ENCODE peak calls at places on chromosomes 3 and 15, in six cellular contexts. One of them, this sample, is unnamed. For H3K36me3, the result is how much of the 10 kb centered on the place peaks cover.

GRCh38 chr3:128113817-128114794 is 9.5 kb downstream of the RUVBL1 start:
- DNase-seq in fibroblast of lung: no peak
- DNase-seq in ascending aorta: no peak
- DNase-seq in breast epithelium: no peak
- DNase-seq in Panc1: no peak
- DNase-seq in SJSA1: no peak
- DNase-seq in this sample: no peak

GRCh38 chr3:182668974-182669373 is 124.3 kb upstream of the ATP11B start:
- DNase-seq in Panc1: no peak
- DNase-seq in fibroblast of lung: no peak
- DNase-seq in breast epithelium: no peak
- DNase-seq in SJSA1: no peak
- DNase-seq in ascending aorta: no peak
- DNase-seq in this sample: no peak

GRCh38 chr3:66442254-66443249 is 58.3 kb downstream of the LRIG1 start:
- DNase-seq in breast epithelium: peak
- DNase-seq in ascending aorta: peak
- DNase-seq in SJSA1: no peak
- DNase-seq in fibroblast of lung: peak
- DNase-seq in Panc1: no peak
- DNase-seq in this sample: peak

GRCh38 chr3:124562769-124563168 is 167.5 kb upstream of the UMPS start:
- DNase-seq in breast epithelium: no peak
- DNase-seq in ascending aorta: no peak
- DNase-seq in fibroblast of lung: no peak
- DNase-seq in Panc1: no peak
- DNase-seq in SJSA1: no peak
- DNase-seq in this sample: no peak

GRCh38 chr3:71786551-71786950 is 1.6 kb upstream of the PROK2 start:
- DNase-seq in fibroblast of lung: no peak
- DNase-seq in Panc1: no peak
- DNase-seq in breast epithelium: no peak
- DNase-seq in ascending aorta: no peak
- DNase-seq in SJSA1: no peak
- DNase-seq in this sample: no peak

GRCh38 chr3:177337548-177338331 is 140.5 kb upstream of the TBL1XR1 start:
- DNase-seq in ascending aorta: no peak
- DNase-seq in SJSA1: no peak
- DNase-seq in breast epithelium: no peak
- DNase-seq in fibroblast of lung: peak
- DNase-seq in Panc1: no peak
- DNase-seq in this sample: no peak

GRCh38 chr15:82951472-82952155 is 906 bp downstream of the HOMER2 start:
- DNase-seq in SJSA1: no peak
- DNase-seq in Panc1: no peak
- DNase-seq in ascending aorta: no peak
- DNase-seq in fibroblast of lung: no peak
- DNase-seq in breast epithelium: no peak
- DNase-seq in this sample: no peak

GRCh38 chr3:53255360-53255774 is 455 bp downstream of the TKT start:
- DNase-seq in fibroblast of lung: peak
- DNase-seq in SJSA1: no peak
- DNase-seq in Panc1: no peak
- DNase-seq in breast epithelium: no peak
- DNase-seq in ascending aorta: no peak
- DNase-seq in this sample: no peak

GRCh38 chr3:14810070-14810732 is 8.6 kb upstream of the FGD5 start:
- DNase-seq in Panc1: no peak
- DNase-seq in breast epithelium: no peak
- DNase-seq in ascending aorta: no peak
- DNase-seq in SJSA1: no peak
- DNase-seq in fibroblast of lung: peak
- DNase-seq in this sample: no peak

GRCh38 chr15:63191895-63192603 is 2.6 kb downstream of the RAB8B start:
- DNase-seq in breast epithelium: no peak
- DNase-seq in Panc1: no peak
- DNase-seq in SJSA1: no peak
- DNase-seq in ascending aorta: no peak
- DNase-seq in fibroblast of lung: no peak
- DNase-seq in this sample: no peak

GRCh38 chr15:100114100-100114499 is 227.7 kb downstream of the ADAMTS17 start:
- DNase-seq in Panc1: no peak
- DNase-seq in SJSA1: peak
- DNase-seq in fibroblast of lung: peak
- DNase-seq in breast epithelium: peak
- DNase-seq in ascending aorta: peak
- DNase-seq in this sample: no peak

GRCh38 chr3:182233957-182234356 is 522.2 kb downstream of the SOX2 start:
- DNase-seq in fibroblast of lung: no peak
- DNase-seq in breast epithelium: no peak
- DNase-seq in SJSA1: no peak
- DNase-seq in ascending aorta: no peak
- DNase-seq in Panc1: no peak
- DNase-seq in this sample: no peak

GRCh38 chr3:190718691-190719090 is 143.8 kb downstream of the GMNC start:
- DNase-seq in SJSA1: no peak
- DNase-seq in ascending aorta: no peak
- DNase-seq in fibroblast of lung: peak
- DNase-seq in Panc1: no peak
- DNase-seq in breast epithelium: no peak
- DNase-seq in this sample: peak

GRCh38 chr15:31171731-31172130 is 70.2 kb upstream of the TRPM1 start:
- DNase-seq in fibroblast of lung: no peak
- DNase-seq in Panc1: no peak
- DNase-seq in ascending aorta: no peak
- DNase-seq in breast epithelium: no peak
- DNase-seq in SJSA1: no peak
- DNase-seq in this sample: no peak

GRCh38 chr15:91572110-91572509 is 281.4 kb upstream of the SLCO3A1 start:
- DNase-seq in Panc1: no peak
- DNase-seq in fibroblast of lung: peak
- DNase-seq in ascending aorta: no peak
- DNase-seq in breast epithelium: peak
- DNase-seq in SJSA1: peak
- DNase-seq in this sample: no peak

GRCh38 chr3:197518794-197519451 is 36.8 kb downstream of the BDH1 start:
- DNase-seq in breast epithelium: no peak
- DNase-seq in SJSA1: no peak
- DNase-seq in ascending aorta: no peak
- DNase-seq in fibroblast of lung: no peak
- DNase-seq in Panc1: no peak
- DNase-seq in this sample: no peak

GRCh38 chr3:136728918-136729317 is 23.3 kb downstream of the STAG1 start:
- DNase-seq in SJSA1: peak
- DNase-seq in breast epithelium: no peak
- DNase-seq in Panc1: no peak
- DNase-seq in fibroblast of lung: peak
- DNase-seq in ascending aorta: no peak
- DNase-seq in this sample: peak

GRCh38 chr3:128753715-128754114 is 27.7 kb downstream of the RAB7A start:
- DNase-seq in breast epithelium: no peak
- DNase-seq in fibroblast of lung: no peak
- DNase-seq in Panc1: no peak
- DNase-seq in ascending aorta: no peak
- DNase-seq in SJSA1: no peak
- DNase-seq in this sample: no peak

GRCh38 chr3:32937331-32937730 is 14.1 kb upstream of the CCR4 start:
- DNase-seq in breast epithelium: no peak
- DNase-seq in SJSA1: no peak
- DNase-seq in ascending aorta: no peak
- DNase-seq in fibroblast of lung: no peak
- DNase-seq in Panc1: no peak
- DNase-seq in this sample: no peak

GRCh38 chr3:124993462-124993861 is 58.9 kb upstream of the MUC13 start:
- DNase-seq in Panc1: no peak
- DNase-seq in breast epithelium: no peak
- DNase-seq in fibroblast of lung: no peak
- DNase-seq in SJSA1: no peak
- DNase-seq in ascending aorta: no peak
- DNase-seq in this sample: peak

GRCh38 chr15:78878356-78878755 is 5.7 kb downstream of the MORF4L1 start:
- DNase-seq in breast epithelium: no peak
- DNase-seq in Panc1: no peak
- DNase-seq in fibroblast of lung: peak
- DNase-seq in SJSA1: no peak
- DNase-seq in ascending aorta: no peak
- DNase-seq in this sample: no peak

GRCh38 chr15:79068790-79069189 is 21.8 kb downstream of the RASGRF1 start:
- DNase-seq in fibroblast of lung: no peak
- DNase-seq in ascending aorta: no peak
- DNase-seq in Panc1: no peak
- DNase-seq in breast epithelium: no peak
- DNase-seq in SJSA1: no peak
- DNase-seq in this sample: no peak

GRCh38 chr3:42519568-42519962 is 17.1 kb downstream of the VIPR1 start:
- DNase-seq in ascending aorta: no peak
- DNase-seq in fibroblast of lung: no peak
- DNase-seq in breast epithelium: no peak
- DNase-seq in SJSA1: no peak
- DNase-seq in Panc1: no peak
- DNase-seq in this sample: no peak

GRCh38 chr3:9914559-9915251 is 2.2 kb upstream of the IL17RC start:
- DNase-seq in fibroblast of lung: no peak
- DNase-seq in SJSA1: no peak
- DNase-seq in breast epithelium: no peak
- DNase-seq in ascending aorta: no peak
- DNase-seq in Panc1: no peak
- DNase-seq in this sample: no peak

GRCh38 chr15:44144992-44145391 is 50.1 kb downstream of the FRMD5 start:
- DNase-seq in ascending aorta: no peak
- DNase-seq in SJSA1: no peak
- DNase-seq in Panc1: no peak
- DNase-seq in breast epithelium: no peak
- DNase-seq in fibroblast of lung: no peak
- DNase-seq in this sample: no peak

GRCh38 chr3:25747033-25747432 is 36.2 kb downstream of the NGLY1 start:
- DNase-seq in SJSA1: no peak
- DNase-seq in ascending aorta: no peak
- DNase-seq in breast epithelium: no peak
- DNase-seq in fibroblast of lung: peak
- DNase-seq in Panc1: no peak
- DNase-seq in this sample: no peak

GRCh38 chr3:25748189-25748588 is 35.1 kb downstream of the NGLY1 start:
- DNase-seq in SJSA1: no peak
- DNase-seq in breast epithelium: no peak
- DNase-seq in fibroblast of lung: no peak
- DNase-seq in Panc1: no peak
- DNase-seq in ascending aorta: no peak
- DNase-seq in this sample: no peak

GRCh38 chr3:25751691-25752090 is 31.6 kb downstream of the NGLY1 start:
- DNase-seq in breast epithelium: no peak
- DNase-seq in ascending aorta: no peak
- DNase-seq in Panc1: no peak
- DNase-seq in fibroblast of lung: no peak
- DNase-seq in SJSA1: no peak
- DNase-seq in this sample: no peak

DNA sequence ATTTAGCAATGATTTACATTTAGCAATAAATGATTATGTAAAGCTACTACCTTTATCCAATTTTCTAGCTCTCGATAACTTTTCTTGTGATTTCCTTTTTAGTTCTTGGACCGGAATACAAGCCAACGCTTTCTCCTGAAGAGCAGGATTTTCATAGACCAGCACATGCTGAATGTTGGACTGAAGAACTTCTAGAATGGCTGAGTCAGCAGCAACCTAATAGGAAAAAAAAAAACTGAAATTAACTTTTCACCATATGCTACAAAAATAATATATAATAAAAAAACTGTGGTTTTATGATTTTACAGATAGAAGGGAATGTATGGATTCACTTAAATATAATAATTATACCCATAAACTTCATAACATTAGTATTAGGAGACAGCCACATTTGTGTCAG is 32.2 kb downstream of the NGLY1 start:
- DNase-seq in Panc1: no peak
- DNase-seq in ascending aorta: no peak
- DNase-seq in fibroblast of lung: no peak
- DNase-seq in breast epithelium: no peak
- DNase-seq in SJSA1: no peak
- DNase-seq in this sample: no peak
- H3K36me3 ChIP-seq in Panc1: under half
- H3K36me3 ChIP-seq in ascending aorta: under half
- H3K36me3 ChIP-seq in fibroblast of lung: under half
- H3K36me3 ChIP-seq in breast epithelium: under half
- H3K36me3 ChIP-seq in SJSA1: under half
- H3K36me3 ChIP-seq in this sample: under half

GRCh38 chr3:16932877-16933276 is 48.1 kb downstream of the PLCL2 start:
- DNase-seq in breast epithelium: no peak
- DNase-seq in fibroblast of lung: no peak
- DNase-seq in ascending aorta: no peak
- DNase-seq in Panc1: no peak
- DNase-seq in SJSA1: no peak
- DNase-seq in this sample: no peak
- H3K4me3 ChIP-seq in breast epithelium: no peak
- H3K4me3 ChIP-seq in fibroblast of lung: no peak
- H3K4me3 ChIP-seq in ascending aorta: no peak
- H3K4me3 ChIP-seq in Panc1: no peak
- H3K4me3 ChIP-seq in SJSA1: no peak
- H3K4me3 ChIP-seq in this sample: no peak

GRCh38 chr3:152419748-152420147 is 151.0 kb downstream of the MBNL1 start:
- DNase-seq in fibroblast of lung: no peak
- DNase-seq in Panc1: no peak
- DNase-seq in SJSA1: no peak
- DNase-seq in ascending aorta: no peak
- DNase-seq in breast epithelium: no peak
- DNase-seq in this sample: no peak

GRCh38 chr3:152426393-152426792 is 157.7 kb downstream of the MBNL1 start:
- DNase-seq in ascending aorta: no peak
- DNase-seq in fibroblast of lung: no peak
- DNase-seq in breast epithelium: no peak
- DNase-seq in Panc1: no peak
- DNase-seq in SJSA1: no peak
- DNase-seq in this sample: no peak

GRCh38 chr3:152417181-152417580 is 148.5 kb downstream of the MBNL1 start:
- DNase-seq in fibroblast of lung: peak
- DNase-seq in SJSA1: no peak
- DNase-seq in breast epithelium: no peak
- DNase-seq in ascending aorta: no peak
- DNase-seq in Panc1: no peak
- DNase-seq in this sample: no peak

DNA sequence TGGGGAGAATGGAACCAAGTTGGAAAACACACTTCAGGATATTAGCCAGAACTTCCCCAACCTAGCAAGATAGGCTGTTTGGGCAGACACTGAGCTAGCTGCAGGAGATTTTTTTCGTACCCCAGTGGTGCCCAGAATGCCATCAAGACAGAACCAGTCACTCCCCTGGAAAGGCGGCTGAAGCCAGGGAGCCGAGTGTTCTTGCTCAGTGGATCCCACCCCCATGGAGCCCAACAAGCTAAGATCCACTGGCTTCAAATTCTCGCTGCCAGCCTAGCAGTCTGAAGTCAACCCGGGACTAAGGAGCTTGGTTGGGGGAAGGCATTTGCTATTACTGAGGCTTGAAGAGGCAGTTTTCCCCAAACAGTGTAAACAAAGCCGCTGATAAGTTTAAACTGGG is 152.4 kb downstream of the MBNL1 start:
- DNase-seq in breast epithelium: no peak
- DNase-seq in Panc1: no peak
- DNase-seq in fibroblast of lung: no peak
- DNase-seq in SJSA1: no peak
- DNase-seq in ascending aorta: no peak
- DNase-seq in this sample: no peak
- H3K36me3 ChIP-seq in breast epithelium: under half
- H3K36me3 ChIP-seq in Panc1: under half
- H3K36me3 ChIP-seq in fibroblast of lung: under half
- H3K36me3 ChIP-seq in SJSA1: half or more
- H3K36me3 ChIP-seq in ascending aorta: under half
- H3K36me3 ChIP-seq in this sample: under half

GRCh38 chr3:50155491-50155878 is 361 bp downstream of the SEMA3F start:
- DNase-seq in SJSA1: no peak
- DNase-seq in breast epithelium: no peak
- DNase-seq in ascending aorta: no peak
- DNase-seq in fibroblast of lung: no peak
- DNase-seq in Panc1: no peak
- DNase-seq in this sample: no peak
- H3K4me3 ChIP-seq in SJSA1: peak
- H3K4me3 ChIP-seq in breast epithelium: peak
- H3K4me3 ChIP-seq in ascending aorta: peak
- H3K4me3 ChIP-seq in fibroblast of lung: peak
- H3K4me3 ChIP-seq in Panc1: peak
- H3K4me3 ChIP-seq in this sample: peak